ENCODE peak calls at places on chromosomes 2 and 18, in five cellular contexts. Y, N, Z, B and F are unnamed samples.
A peak's percentile ranks its signal among the peaks of the same experiment; 100 is the strongest.

GRCh38 chr18:43322133-43322532 is 44.8 kb upstream of the SYT4 start:
- DNase-seq in B (no peak), Z (no peak), N (no peak), Y (no peak), F (no peak)

GRCh38 chr2:3940661-3941060 is 237.3 kb downstream of the DCDC2C start:
- DNase-seq in Y (no peak), Z (no peak), B (no peak), N (no peak), F (no peak)

GRCh38 chr2:63057249-63058148 is 6.9 kb downstream of the OTX1 start:
- DNase-seq in B (no peak), Z (no peak), Y (no peak), N (no peak), F (no peak)

GRCh38 chr18:23099621-23100020 is 35.7 kb upstream of the CABLES1 start:
- DNase-seq in Y (no peak), N (peak; percentile 62), B (peak; percentile 69), Z (no peak), F (peak; percentile 87)

GRCh38 chr2:222423186-222423585 is 1.2 kb upstream of the SGPP2 start:
- DNase-seq in Y (no peak), B (no peak), Z (no peak), N (no peak), F (no peak)

GRCh38 chr18:29154196-29154757 is 977.3 kb upstream of the CDH2 start:
- DNase-seq in N (no peak), Z (no peak), B (no peak), Y (no peak), F (no peak)

GRCh38 chr2:216539791-216540241 is 41.2 kb downstream of the RPL37A start:
- DNase-seq in Y (peak; percentile 77), Z (no peak), N (peak; percentile 89), B (peak; percentile 75), F (peak; percentile 90)

GRCh38 chr2:126317797-126318431 is 338.0 kb upstream of the GYPC start:
- DNase-seq in N (no peak), Z (no peak), B (no peak), Y (no peak), F (no peak)

GRCh38 chr2:239065962-239066361 is 218.1 kb downstream of the TWIST2 start:
- DNase-seq in B (no peak), Y (no peak), N (no peak), Z (no peak), F (no peak)

GRCh38 chr18:6644841-6645240 is 84.7 kb upstream of the ARHGAP28 start:
- DNase-seq in Y (no peak), Z (no peak), N (no peak), B (no peak), F (no peak)

GRCh38 chr2:231357931-231358330 is 37.6 kb upstream of the B3GNT7 start:
- DNase-seq in Z (peak; percentile 30), B (no peak), Y (no peak), N (no peak), F (no peak)

GRCh38 chr2:230137902-230138539 is 69.3 kb upstream of the SLC16A14 start:
- DNase-seq in B (no peak), Y (no peak), N (no peak), Z (no peak), F (no peak)

GRCh38 chr2:127661949-127662510 is 13.3 kb downstream of the LIMS2 start:
- DNase-seq in B (peak; percentile 10), N (no peak), Z (peak; percentile 73), Y (peak; percentile 59), F (no peak)

GRCh38 chr2:113083311-113083710 is 15.5 kb downstream of the IL1F10 start:
- DNase-seq in N (no peak), B (no peak), Z (no peak), Y (no peak), F (no peak)

GRCh38 chr18:59699750-59700534 is 2.7 kb upstream of the CCBE1 start:
- DNase-seq in Z (no peak), Y (no peak), N (no peak), B (no peak), F (no peak)

GRCh38 chr2:67755511-67755910 is 307.3 kb downstream of the C1D start:
- DNase-seq in Y (no peak), N (no peak), Z (no peak), B (no peak), F (no peak)

GRCh38 chr2:56344771-56345170 is 161.0 kb downstream of the CCDC85A start:
- DNase-seq in B (no peak), N (no peak), Y (no peak), Z (no peak), F (no peak)

DNA sequence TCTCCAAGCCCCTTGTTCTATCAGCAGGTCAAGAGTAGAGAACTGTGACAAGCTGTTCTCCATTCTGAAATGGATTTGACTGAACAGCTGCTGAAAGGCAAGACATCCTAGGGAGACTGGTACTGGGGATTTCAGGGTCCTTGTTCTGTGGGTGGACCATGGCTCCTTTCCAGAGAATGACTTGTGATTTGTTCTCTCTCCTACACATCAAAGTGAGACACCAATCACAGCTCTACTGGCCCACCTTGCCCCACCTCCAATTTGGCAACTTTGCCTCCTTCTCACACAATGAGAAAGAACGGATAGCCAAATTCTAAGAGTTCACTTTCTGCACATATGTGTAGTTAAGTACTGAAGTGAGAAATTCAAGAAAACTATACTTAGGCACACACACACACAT is 67.4 kb downstream of the BCL11A start:
- DNase-seq in N (no peak), Z (no peak), B (no peak), Y (no peak), F (no peak)
- H3K4me3 ChIP-seq in N (no peak overlapping the region), Z (no peak overlapping the region), B (no peak overlapping the region), Y (no peak overlapping the region), F (no peak overlapping the region)

GRCh38 chr2:40048506-40048905 is 269.4 kb upstream of the THUMPD2 start:
- DNase-seq in B (no peak), N (no peak), Y (no peak), Z (no peak), F (no peak)
- TF ChIP-seq POLR2AphosphoS5 in B (no peak), N (no peak), Y (no peak), Z (no peak), F (no peak)

GRCh38 chr2:183162362-183162761 is 38.1 kb downstream of the NUP35 start:
- DNase-seq in N (no peak), B (no peak), Z (no peak), Y (no peak), F (no peak)

GRCh38 chr2:183153967-183154366 is 29.7 kb downstream of the NUP35 start:
- DNase-seq in B (no peak), Z (no peak), N (no peak), Y (no peak), F (no peak)

GRCh38 chr2:183157131-183157530 is 32.9 kb downstream of the NUP35 start:
- DNase-seq in N (no peak), B (no peak), Y (no peak), Z (no peak), F (no peak)
- H3K27me3 ChIP-seq in N (no peaks in the 10 kb centered on the region), B (no peaks in the 10 kb centered on the region), Y (no peaks in the 10 kb centered on the region), Z (no peaks in the 10 kb centered on the region), F (no peaks in the 10 kb centered on the region)

GRCh38 chr2:133986881-133987793 is 266.7 kb upstream of the MGAT5 start:
- DNase-seq in N (no peak), Z (no peak), Y (no peak), B (no peak), F (no peak)
- H3K4me3 ChIP-seq in N (no peak overlapping the region), Z (no peak overlapping the region), Y (no peak overlapping the region), B (no peak overlapping the region), F (no peak overlapping the region)

GRCh38 chr2:11697103-11697871 is 27.3 kb upstream of the NTSR2 start:
- DNase-seq in N (peak; percentile 43), Y (peak; percentile 64), Z (peak; percentile 84), B (no peak), F (no peak)
- TF ChIP-seq POLR2AphosphoS5 in N (no peak), Y (no peak), Z (peak; percentile 22), B (no peak), F (no peak)

DNA sequence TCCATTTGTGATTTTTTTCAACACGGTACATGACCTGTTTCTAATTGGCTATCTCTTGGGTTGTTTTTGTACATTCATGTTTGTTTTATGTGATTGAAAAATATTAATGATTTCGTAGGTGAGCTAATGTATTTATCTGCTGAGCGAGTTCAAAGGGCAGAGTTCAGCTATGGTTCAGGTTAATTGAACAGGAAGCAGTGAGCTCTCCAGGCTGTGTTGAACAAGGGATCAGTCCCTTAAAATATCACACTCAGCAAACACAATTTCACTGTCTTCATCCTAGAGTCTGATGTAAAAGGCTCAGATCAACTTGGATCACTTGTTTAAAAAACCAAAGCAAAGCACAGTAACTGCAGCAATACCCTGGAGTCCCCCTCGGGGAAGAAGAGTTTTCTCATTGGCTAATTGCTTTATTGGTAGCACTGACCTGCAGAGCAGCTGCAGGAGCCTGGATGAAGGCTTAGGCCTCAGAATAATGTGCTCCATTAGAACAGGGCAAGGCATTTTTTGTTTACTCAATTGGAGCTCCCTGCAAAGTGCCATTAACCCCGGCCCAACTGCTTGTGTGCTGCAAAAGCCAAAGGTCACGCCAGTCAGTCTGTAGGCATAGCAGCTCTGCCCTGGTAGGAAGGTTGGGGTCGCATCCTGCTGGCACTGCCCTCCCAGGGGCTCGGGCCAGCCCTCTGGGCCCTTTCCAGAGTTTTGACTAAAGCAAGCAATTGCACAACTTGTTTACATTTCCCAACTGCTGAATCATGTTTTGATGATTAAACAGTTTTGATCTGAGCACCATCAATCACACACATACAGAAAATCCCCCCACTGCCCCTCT is 10.5 kb downstream of the ONECUT2 start:
- DNase-seq in N (no peak), B (no peak), Y (no peak), Z (no peak), F (no peak)
- H3K27me3 ChIP-seq in N (no peaks in the 10 kb centered on the region), B (peaks cover 78% of the 10 kb centered on the region), Y (peaks cover 78% of the 10 kb centered on the region), Z (peaks cover 92% of the 10 kb centered on the region), F (peaks cover 20% of the 10 kb centered on the region)

GRCh38 chr18:48944634-48945033 is 6.1 kb downstream of the SMAD7 start:
- DNase-seq in B (no peak), Y (no peak), N (no peak), Z (no peak), F (no peak)

GRCh38 chr18:48947102-48947501 is 3.7 kb downstream of the SMAD7 start:
- DNase-seq in Y (no peak), B (no peak), Z (no peak), N (no peak), F (no peak)

GRCh38 chr18:48947583-48947982 is 3.2 kb downstream of the SMAD7 start:
- DNase-seq in N (no peak), Y (no peak), B (no peak), Z (no peak), F (peak; percentile 48)

GRCh38 chr18:48946329-48946835 is 4.4 kb downstream of the SMAD7 start:
- DNase-seq in Z (no peak), N (no peak), Y (no peak), B (peak; percentile 17), F (peak; percentile 69)

GRCh38 chr18:48945953-48946217 is 4.9 kb downstream of the SMAD7 start:
- DNase-seq in Z (no peak), N (no peak), Y (no peak), B (no peak), F (no peak)
- H3K4me3 ChIP-seq in Z (peak overlapping the region; percentile 91), N (no peak overlapping the region), Y (peak overlapping the region; percentile 92), B (no peak overlapping the region), F (peak overlapping the region; percentile 92)

GRCh38 chr2:171159326-171160118 is 1.2 kb downstream of the TLK1 start:
- DNase-seq in Y (peak; percentile 76), B (peak; percentile 49), N (peak; percentile 29), Z (peak; percentile 76), F (peak; percentile 33)
- TF ChIP-seq POLR2AphosphoS5 in Y (no peak), B (no peak), N (no peak), Z (no peak), F (no peak)